ENCODE peak calls at places on chromosome 6, in four cellular contexts. H is Calu3, Y is foreskin fibroblast, I is left ventricle myocardium inferior. G is an unnamed sample.

GRCh38 chr6:27825025-27825823 is 87.0 kb downstream of the OR2B2 start:
- DNase-seq in Y (peak; percentile 18), H (no peak), I (no peak), G (no peak)

GRCh38 chr6:108961985-108962384 is 113.8 kb downstream of the ARMC2 start:
- DNase-seq in I (no peak), H (no peak), Y (peak; percentile 84), G (no peak)

GRCh38 chr6:134706153-134706552 is 243.7 kb downstream of the ALDH8A1 start:
- DNase-seq in I (no peak), Y (peak; percentile 19), H (no peak), G (no peak)

GRCh38 chr6:155417454-155417853 is 38.2 kb downstream of the NOX3 start:
- DNase-seq in Y (peak; percentile 31), I (no peak), H (no peak), G (no peak)

GRCh38 chr6:129592516-129593232 is 117.3 kb downstream of the ARHGAP18 start:
- DNase-seq in H (no peak), Y (peak; percentile 55), I (no peak), G (peak; percentile 29)

GRCh38 chr6:56856036-56856580 is 98.8 kb upstream of the BEND6 start:
- DNase-seq in H (no peak), Y (no peak), I (no peak), G (no peak)

GRCh38 chr6:3013486-3013885 is 13.8 kb downstream of the NQO2 start:
- DNase-seq in H (no peak), I (peak; percentile 36), Y (peak; percentile 68), G (no peak)

GRCh38 chr6:6434151-6434550 is 113.7 kb upstream of the F13A1 start:
- DNase-seq in Y (no peak), H (no peak), I (no peak), G (no peak)

GRCh38 chr6:16767765-16768514 is 6.7 kb upstream of the ATXN1 start:
- DNase-seq in I (no peak), Y (no peak), H (no peak), G (no peak)

GRCh38 chr6:16766043-16766521 is 4.8 kb upstream of the ATXN1 start:
- DNase-seq in Y (peak; percentile 95), I (no peak), H (peak; percentile 7), G (peak; percentile 69)

GRCh38 chr6:16765235-16765634 is 4.0 kb upstream of the ATXN1 start:
- DNase-seq in I (no peak), Y (no peak), H (no peak), G (no peak)

GRCh38 chr6:16769131-16769985 is 8.1 kb upstream of the ATXN1 start:
- DNase-seq in I (no peak), H (peak; percentile 79), Y (peak; percentile 82), G (peak; percentile 86)

DNA sequence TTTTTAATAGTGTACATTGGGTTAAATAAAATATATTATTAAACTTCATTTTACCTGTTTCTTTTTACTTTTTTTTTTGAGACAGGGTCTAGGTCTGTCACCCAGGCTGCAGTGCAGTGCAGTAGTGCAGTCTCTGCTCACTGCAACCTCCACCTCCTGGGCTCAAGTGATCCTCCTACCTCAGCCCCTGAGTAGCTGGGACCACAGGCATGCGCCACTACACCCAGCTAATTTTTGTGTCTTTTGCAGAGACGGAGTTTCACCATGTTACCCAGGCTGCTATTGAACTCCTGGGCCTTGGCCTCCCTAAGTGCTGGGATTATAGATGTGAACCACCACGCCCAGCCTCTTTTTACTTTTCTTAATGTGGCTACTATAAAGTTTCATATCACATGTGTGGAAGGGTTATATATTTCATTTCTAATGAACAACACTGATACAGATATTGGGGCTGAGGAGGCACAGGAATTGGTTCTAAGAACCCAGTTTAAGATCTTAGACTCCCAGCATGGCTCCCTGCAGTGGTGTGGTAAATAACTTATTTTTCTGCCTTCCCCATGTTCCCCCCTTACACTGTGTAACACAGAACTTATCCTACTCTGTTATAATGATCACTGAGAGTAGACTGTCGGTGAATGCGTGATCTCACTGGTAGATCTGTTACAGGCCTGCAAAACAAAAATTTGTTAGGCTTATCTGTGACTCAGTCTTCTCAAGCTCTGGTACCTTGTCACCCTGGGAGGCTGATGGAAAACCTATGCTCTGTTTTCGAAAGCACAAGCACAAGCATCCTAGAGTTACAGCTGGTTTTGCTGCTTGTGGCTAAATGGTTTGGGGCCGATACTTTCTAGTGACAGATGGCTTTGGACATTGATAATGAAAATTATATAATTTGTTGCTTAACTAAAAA is 5.8 kb upstream of the ATXN1 start:
- DNase-seq in H (no peak), Y (peak; percentile 32), I (no peak), G (no peak)
- TF ChIP-seq CTCF in H (no peak), Y (no peak), I (no peak), G (no peak)

GRCh38 chr6:37126554-37126906 is 43.4 kb upstream of the PIM1 start:
- DNase-seq in H (no peak), I (no peak), Y (no peak), G (no peak)

GRCh38 chr6:37126961-37127360 is 43.0 kb upstream of the PIM1 start:
- DNase-seq in H (no peak), Y (no peak), I (no peak), G (no peak)

GRCh38 chr6:37125779-37126553 is 44.0 kb upstream of the PIM1 start:
- DNase-seq in Y (no peak), I (no peak), H (no peak), G (no peak)

GRCh38 chr6:37130704-37131103 is 39.2 kb upstream of the PIM1 start:
- DNase-seq in Y (peak; percentile 69), I (no peak), H (peak; percentile 61), G (peak; percentile 17)

DNA sequence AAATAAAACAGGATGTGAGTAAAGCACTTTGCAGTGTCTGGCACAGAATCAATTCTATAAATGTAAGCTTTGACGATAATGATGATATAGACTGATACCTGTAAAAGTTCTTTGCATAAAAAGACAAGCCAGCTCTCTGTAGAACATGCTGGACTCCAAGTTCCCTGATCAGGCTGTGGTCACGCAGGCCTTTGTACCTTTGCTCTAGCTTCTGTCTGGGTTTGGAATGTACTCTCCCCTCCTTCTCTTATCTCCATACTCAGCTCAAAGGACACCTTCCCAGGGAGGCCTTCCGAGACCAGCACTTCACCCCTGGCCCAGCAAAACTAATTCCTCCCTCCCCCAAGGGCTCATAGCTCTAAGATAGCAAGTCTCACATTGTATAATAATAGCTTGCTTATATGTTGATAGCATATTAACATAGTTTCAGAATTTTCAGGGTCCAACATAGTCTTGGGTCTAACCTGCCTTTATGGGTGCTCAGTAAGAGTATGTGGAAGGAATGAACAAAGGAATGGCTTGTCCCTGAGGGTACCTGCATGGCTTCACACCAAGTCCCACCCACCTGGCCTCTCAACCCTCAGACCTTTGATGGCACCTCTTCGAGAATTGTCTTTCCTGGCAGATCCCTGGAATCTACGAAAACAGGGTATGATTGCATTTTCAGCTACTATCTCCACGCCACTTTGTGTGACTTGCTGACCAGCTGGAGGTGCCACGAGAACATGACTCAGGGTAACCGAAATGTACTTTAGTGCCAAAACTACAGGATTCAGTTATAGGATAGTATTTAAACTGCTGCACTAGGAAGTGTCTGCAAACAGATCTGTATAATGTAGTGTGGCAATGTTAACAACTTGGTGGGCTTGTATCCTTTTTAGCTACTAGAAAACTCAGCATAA is 41.7 kb upstream of the PIM1 start:
- DNase-seq in H (no peak), Y (peak; percentile 60), I (peak; percentile 42), G (no peak)
- TF ChIP-seq CTCF in H (no peak), Y (no peak), I (no peak), G (no peak)

GRCh38 chr6:33665957-33666356 is 44.8 kb downstream of the ITPR3 start:
- DNase-seq in H (no peak), Y (no peak), I (no peak), G (no peak)
- TF ChIP-seq CTCF in H (no peak), Y (no peak), I (no peak), G (no peak)

DNA sequence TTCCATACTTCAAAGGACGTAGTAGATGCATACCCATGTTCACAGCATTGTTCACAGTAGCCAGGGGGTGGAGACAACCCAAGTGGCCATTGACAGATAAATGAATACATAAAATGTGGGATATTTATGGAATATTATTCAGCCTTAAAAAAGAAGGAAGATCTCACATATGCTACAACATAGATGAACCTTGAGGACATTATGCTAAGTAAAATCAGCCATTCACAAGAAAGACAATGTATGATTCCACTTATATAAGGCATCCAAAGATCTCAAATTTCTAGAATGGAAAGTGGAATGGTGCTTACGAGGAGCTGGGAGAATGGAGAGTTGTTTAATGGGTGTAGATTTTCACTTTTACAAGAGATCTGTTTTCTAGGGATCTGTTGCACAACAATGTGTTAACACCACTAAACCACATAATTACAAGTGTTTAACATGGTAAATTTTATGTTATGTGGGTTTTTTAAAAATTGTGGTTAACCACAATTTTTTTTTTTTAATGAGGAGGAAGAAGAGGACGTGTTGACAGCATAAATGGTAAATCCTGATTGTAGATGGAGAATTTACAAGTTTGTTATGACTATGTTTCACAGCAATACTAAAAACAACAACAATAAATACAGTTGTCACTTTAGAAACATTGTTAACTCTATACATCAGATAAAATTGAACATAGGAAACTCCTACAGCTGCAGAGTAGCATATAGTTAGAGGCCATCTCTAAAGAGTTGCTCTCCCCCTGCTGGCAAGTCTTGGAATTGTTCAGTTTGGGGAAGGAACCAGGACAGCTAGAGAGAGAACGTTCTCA is 41.6 kb downstream of the CCN2 start:
- DNase-seq in I (peak; percentile 18), H (peak; percentile 84), Y (peak; percentile 85), G (peak; percentile 87)
- TF ChIP-seq CTCF in I (peak; percentile 93), H (peak; percentile 80), Y (peak; percentile 89), G (peak; percentile 89)

DNA sequence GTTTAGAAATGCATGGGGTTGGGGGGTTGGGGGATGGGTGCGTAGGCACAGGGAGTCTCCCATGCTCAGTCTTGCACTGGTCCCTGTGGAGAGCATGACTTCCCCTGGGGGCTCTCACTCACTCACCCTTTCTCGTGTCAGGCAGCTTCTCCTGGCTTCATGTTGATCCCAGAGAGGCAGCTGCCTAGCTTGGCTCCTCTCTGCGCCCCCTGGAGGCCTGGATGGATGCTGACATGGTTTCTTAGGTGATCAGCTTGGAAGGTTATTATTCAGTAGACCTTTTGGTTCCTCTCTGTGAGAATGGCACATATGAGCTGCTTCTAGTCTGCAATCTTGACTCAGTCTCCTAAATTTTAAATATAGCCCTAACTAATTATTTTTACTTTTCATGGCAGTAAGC is 109.3 kb upstream of the FAM83B start:
- DNase-seq in Y (no peak), H (no peak), I (no peak), G (peak; percentile 9)
- TF ChIP-seq CTCF in Y (peak; percentile 22), H (peak; percentile 21), I (no peak), G (peak; percentile 19)

DNA sequence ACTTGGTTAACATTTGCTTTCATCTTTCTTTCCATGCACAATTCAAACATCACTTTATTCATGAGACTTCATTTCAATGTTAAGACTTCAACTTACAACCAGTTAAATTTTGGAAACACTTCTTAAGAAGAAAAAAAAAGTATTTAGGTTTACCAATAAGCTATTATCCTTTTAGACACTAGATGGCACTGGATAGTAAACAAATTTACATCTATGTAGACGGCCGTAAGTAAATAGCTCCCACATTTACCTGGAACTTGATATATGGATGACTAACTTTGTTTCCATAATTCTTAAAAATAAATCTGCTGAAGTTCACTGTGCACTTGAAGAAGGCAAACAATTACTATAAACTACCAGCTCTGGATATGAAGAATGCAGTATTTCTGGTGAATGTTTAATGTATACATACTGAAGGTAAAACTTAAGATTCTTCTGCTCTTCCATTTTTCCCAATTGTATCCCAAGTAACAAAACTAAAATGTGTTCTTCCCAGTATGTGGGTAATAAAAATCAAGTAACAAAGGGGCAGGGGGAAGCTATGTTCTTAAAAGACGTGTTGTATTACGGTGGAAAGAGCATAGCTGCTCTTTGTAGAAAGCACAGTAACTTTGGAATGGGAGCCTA is 130.6 kb upstream of the C6orf118 start:
- DNase-seq in I (no peak), H (no peak), Y (peak; percentile 8), G (no peak)
- TF ChIP-seq CTCF in I (peak; percentile 74), H (no peak), Y (peak; percentile 13), G (peak; percentile 42)

GRCh38 chr6:10362300-10362699 is 52.6 kb downstream of the TFAP2A start:
- DNase-seq in I (no peak), H (no peak), Y (no peak), G (no peak)
- TF ChIP-seq CTCF in I (no peak), H (no peak), Y (no peak), G (no peak)

GRCh38 chr6:166307082-166307980 is 861 bp downstream of the PRR18 start:
- DNase-seq in I (no peak), Y (no peak), H (peak; percentile 40), G (no peak)
- TF ChIP-seq CTCF in I (no peak), Y (no peak), H (no peak), G (no peak)